ENCODE peak calls at places on chromosome 14, in six cellular contexts. X is uterus, R is astrocyte of the cerebellum, O is MCF 10A, W is A673, Y is H9. S is an unnamed sample.

GRCh38 chr14:102200690-102201368 is 61.1 kb downstream of the WDR20 start:
- DNase-seq in X (no peak), R (no peak), O (no peak), W (peak; percentile 45), Y (no peak), S (no peak)

GRCh38 chr14:46322076-46322475 is 329.5 kb downstream of the RPL10L start:
- DNase-seq in X (no peak), R (no peak), O (no peak), W (no peak), Y (peak; percentile 53), S (no peak)

GRCh38 chr14:37480446-37481290 is 114.4 kb downstream of the FOXA1 start:
- DNase-seq in X (no peak), R (no peak), O (peak; percentile 30), W (no peak), Y (no peak), S (peak; percentile 2)

GRCh38 chr14:51216602-51217001 is 23.4 kb upstream of the TMX1 start:
- DNase-seq in X (no peak), R (no peak), O (no peak), W (no peak), Y (no peak), S (no peak)

GRCh38 chr14:99395904-99396530 is 84.6 kb downstream of the SETD3 start:
- DNase-seq in X (no peak), R (peak; percentile 50), O (peak; percentile 52), W (no peak), Y (no peak), S (peak; percentile 43)

GRCh38 chr14:56678838-56679237 is 99.2 kb downstream of the TMEM260 start:
- DNase-seq in X (no peak), R (no peak), O (no peak), W (no peak), Y (no peak), S (no peak)

GRCh38 chr14:99918781-99919180 is 125.6 kb downstream of the EML1 start:
- DNase-seq in X (no peak), R (no peak), O (no peak), W (no peak), Y (no peak), S (no peak)

GRCh38 chr14:55721353-55721752 is 141.3 kb downstream of the KTN1 start:
- DNase-seq in X (no peak), R (peak; percentile 94), O (peak; percentile 78), W (peak; percentile 32), Y (no peak), S (peak; percentile 92)

GRCh38 chr14:37311233-37311632 is 113.5 kb downstream of the MIPOL1 start:
- DNase-seq in X (no peak), R (no peak), O (no peak), W (no peak), Y (no peak), S (no peak)

GRCh38 chr14:100056964-100057817 is 8.0 kb upstream of the EVL start:
- DNase-seq in X (no peak), R (no peak), O (peak; percentile 33), W (peak; percentile 22), Y (no peak), S (peak; percentile 29)

GRCh38 chr14:61147898-61148549 is 133.1 kb downstream of the TMEM30B start:
- DNase-seq in X (peak; percentile 24), R (peak; percentile 100), O (peak; percentile 91), W (no peak), Y (no peak), S (peak; percentile 95)

GRCh38 chr14:73784065-73784987 is 67.3 kb upstream of the PTGR2 start:
- DNase-seq in X (no peak), R (no peak), O (peak; percentile 72), W (no peak), Y (peak; percentile 27), S (peak; percentile 70)

GRCh38 chr14:100775351-100775830 is 48.7 kb downstream of the DLK1 start:
- DNase-seq in X (no peak), R (no peak), O (no peak), W (no peak), Y (no peak), S (no peak)

GRCh38 chr14:100640481-100641273 is 53.5 kb upstream of the BEGAIN start:
- DNase-seq in X (no peak), R (peak; percentile 94), O (no peak), W (no peak), Y (no peak), S (no peak)

GRCh38 chr14:99769799-99770198 is 23.4 kb upstream of the EML1 start:
- DNase-seq in X (peak; percentile 3), R (no peak), O (no peak), W (no peak), Y (no peak), S (no peak)

GRCh38 chr14:89618821-89619551 is 202.0 kb upstream of the FOXN3 start:
- DNase-seq in X (peak; percentile 59), R (no peak), O (peak; percentile 57), W (peak; percentile 70), Y (peak; percentile 73), S (peak; percentile 41)

GRCh38 chr14:39491134-39491541 is 58.9 kb upstream of the FBXO33 start:
- DNase-seq in X (no peak), R (peak; percentile 29), O (peak; percentile 38), W (peak; percentile 72), Y (no peak), S (no peak)

GRCh38 chr14:69693823-69694729 is 72.9 kb upstream of the SRSF5 start:
- DNase-seq in X (no peak), R (no peak), O (peak; percentile 23), W (no peak), Y (no peak), S (peak; percentile 80)

GRCh38 chr14:65478596-65478995 is 66.1 kb downstream of the FUT8 start:
- DNase-seq in X (no peak), R (peak; percentile 59), O (peak; percentile 6), W (peak; percentile 39), Y (no peak), S (peak; percentile 70)

GRCh38 chr14:61219673-61220072 is 61.5 kb downstream of the TMEM30B start:
- DNase-seq in X (no peak), R (no peak), O (peak; percentile 8), W (no peak), Y (no peak), S (peak; percentile 13)

GRCh38 chr14:88422919-88423318 is 37.5 kb downstream of the SPATA7 start:
- DNase-seq in X (no peak), R (no peak), O (peak; percentile 72), W (no peak), Y (no peak), S (peak; percentile 85)

GRCh38 chr14:76956253-76957090 is 72.0 kb downstream of the IRF2BPL start:
- DNase-seq in X (peak; percentile 79), R (peak; percentile 41), O (peak; percentile 97), W (peak; percentile 99), Y (peak; percentile 98), S (peak; percentile 93)

GRCh38 chr14:95334044-95334443 is 14.3 kb upstream of the CLMN start:
- DNase-seq in X (no peak), R (no peak), O (no peak), W (no peak), Y (no peak), S (no peak)
- TF ChIP-seq CTCF in X (no peak), R (no peak), O (no peak), W (no peak), Y (peak; percentile 48), S (no peak)

GRCh38 chr14:23035303-23036164 is 834 bp upstream of the PSMB5 start:
- DNase-seq in X (no peak), R (no peak), O (no peak), W (no peak), Y (no peak), S (no peak)
- TF ChIP-seq CTCF in X (no peak), R (no peak), O (no peak), W (no peak), Y (no peak), S (no peak)

DNA sequence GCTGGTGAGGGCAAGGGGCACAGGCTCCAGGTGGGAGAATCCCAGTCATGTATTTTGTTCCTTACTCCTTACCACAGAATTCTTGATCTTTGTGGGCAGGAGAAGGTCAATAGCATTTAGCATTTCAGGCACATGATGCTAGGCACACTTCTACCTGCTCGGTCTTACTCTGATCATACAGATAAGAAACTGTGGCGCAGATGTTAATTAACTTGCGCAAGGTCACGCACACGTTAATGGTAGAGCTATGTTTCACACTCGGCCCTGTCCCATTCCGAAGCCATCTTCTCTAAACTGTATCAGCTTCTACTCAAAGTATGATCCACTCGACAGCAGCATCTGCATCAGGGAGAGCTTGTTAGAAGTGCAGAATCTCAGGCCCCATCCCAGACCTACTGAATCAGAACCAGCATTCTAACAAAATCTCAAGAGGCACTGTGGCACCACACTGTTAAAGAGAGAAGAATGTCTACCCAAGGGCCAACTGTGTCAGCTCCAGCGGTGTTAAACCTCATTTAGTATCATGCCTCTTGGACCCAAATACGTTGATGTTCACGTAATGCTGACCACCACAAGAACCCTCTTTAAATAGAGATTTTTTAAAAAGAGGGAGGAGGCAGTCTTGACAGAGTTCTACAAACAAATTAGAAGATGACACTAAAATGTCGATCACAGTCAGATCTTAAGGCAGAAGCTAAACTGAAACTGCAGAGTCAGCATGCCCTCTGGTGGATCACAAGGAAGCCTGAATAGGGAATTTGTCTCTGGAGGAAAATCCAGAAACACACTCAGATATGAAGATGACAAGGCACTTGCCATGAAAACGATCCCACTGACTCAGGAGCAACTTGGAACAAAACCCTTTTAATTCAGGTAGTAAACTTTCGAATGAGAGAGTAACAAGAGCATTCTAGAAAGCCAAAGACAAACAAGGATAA is 7.3 kb downstream of the STXBP6 start:
- DNase-seq in X (no peak), R (peak; percentile 53), O (no peak), W (peak; percentile 68), Y (no peak), S (no peak)
- TF ChIP-seq CTCF in X (peak; percentile 53), R (peak; percentile 71), O (peak; percentile 39), W (peak; percentile 64), Y (peak; percentile 77), S (no peak)

DNA sequence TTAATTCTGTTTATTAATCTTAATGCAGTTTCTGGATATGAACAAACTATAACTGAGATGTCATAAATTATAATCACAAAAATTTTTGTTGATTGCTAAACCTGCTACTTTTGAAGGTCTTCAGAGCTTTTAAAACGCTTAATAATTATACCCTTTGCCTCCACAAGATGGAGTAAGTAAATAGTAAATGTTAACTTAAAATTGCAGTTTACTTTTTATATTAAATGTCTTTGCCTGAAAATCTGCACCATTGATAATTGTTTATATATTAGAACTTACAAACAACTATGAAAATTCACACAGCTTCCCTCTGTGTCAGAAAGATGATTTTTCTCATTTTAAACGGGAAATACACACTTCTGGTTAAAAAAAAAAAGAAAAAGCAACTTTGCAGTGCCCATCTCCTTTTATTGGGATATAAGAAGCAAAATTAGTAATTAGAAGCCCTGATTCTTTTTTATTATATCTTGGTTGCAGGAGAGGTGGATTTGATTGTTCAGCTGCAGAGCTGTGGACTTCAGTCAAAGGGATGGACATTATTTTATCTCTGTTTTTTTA is 35.6 kb downstream of the SCFD1 start:
- DNase-seq in X (no peak), R (no peak), O (peak; percentile 17), W (peak; percentile 21), Y (no peak), S (no peak)
- TF ChIP-seq CTCF in X (no peak), R (no peak), O (peak; percentile 36), W (peak; percentile 53), Y (peak; percentile 57), S (peak; percentile 26)